ENCODE peak calls at places on chromosomes 2 and 18, in four cellular contexts. X is HepG2, P is K562, L is GM12878. S is an unnamed sample.

GRCh38 chr2:26807788-26808460 is 22.1 kb downstream of the CENPA start:
- DNase-seq in X (no peak), L (no peak), P (no peak), S (no peak)

GRCh38 chr2:238908960-238909951 is 61.4 kb downstream of the TWIST2 start:
- DNase-seq in X (no peak), L (no peak), P (no peak), S (no peak)

GRCh38 chr18:55024568-55024967 is 65.3 kb upstream of the CCDC68 start:
- DNase-seq in X (no peak), L (no peak), P (no peak), S (no peak)

GRCh38 chr2:142286618-142287017 is 155.8 kb upstream of the LRP1B start:
- DNase-seq in P (peak; percentile 3), L (no peak), X (peak; percentile 55), S (peak; percentile 64)

GRCh38 chr2:101305492-101306123 is 2.9 kb downstream of the RNF149 start:
- DNase-seq in X (no peak), L (no peak), P (peak; percentile 53), S (no peak)

GRCh38 chr2:44515416-44515815 is 153.7 kb downstream of the CAMKMT start:
- DNase-seq in X (no peak), L (no peak), P (no peak), S (no peak)

GRCh38 chr2:96636772-96637171 is 1.3 kb downstream of the KANSL3 start:
- DNase-seq in P (peak; percentile 45), L (no peak), X (no peak), S (no peak)

GRCh38 chr2:24317491-24317920 is 42.8 kb downstream of the ITSN2 start:
- DNase-seq in X (peak; percentile 14), P (no peak), L (no peak), S (no peak)

GRCh38 chr2:145431181-145431951 is 911.4 kb upstream of the ZEB2 start:
- DNase-seq in X (peak; percentile 28), P (peak; percentile 5), L (no peak), S (peak; percentile 23)

GRCh38 chr2:183059561-183059960 is 19.0 kb upstream of the DUSP19 start:
- DNase-seq in L (no peak), P (peak; percentile 58), X (no peak), S (no peak)

GRCh38 chr2:39492095-39492590 is 55.1 kb upstream of the MAP4K3 start:
- DNase-seq in P (peak; percentile 58), L (peak; percentile 91), X (peak; percentile 94), S (no peak)

GRCh38 chr2:33204945-33205344 is 258.2 kb downstream of the LTBP1 start:
- DNase-seq in X (no peak), P (no peak), L (no peak), S (no peak)

GRCh38 chr2:204881519-204882111 is 336.3 kb downstream of the PARD3B start:
- DNase-seq in X (no peak), P (peak; percentile 1), L (no peak), S (no peak)

GRCh38 chr2:237694423-237695194 is 67.2 kb downstream of the LRRFIP1 start:
- DNase-seq in P (peak; percentile 10), L (no peak), X (no peak), S (no peak)

GRCh38 chr2:23555944-23556343 is 171.0 kb downstream of the KLHL29 start:
- DNase-seq in P (no peak), X (no peak), L (no peak), S (no peak)

GRCh38 chr18:63741769-63742168 is 33.4 kb upstream of the SERPINB7 start:
- DNase-seq in L (no peak), X (no peak), P (no peak), S (no peak)

DNA sequence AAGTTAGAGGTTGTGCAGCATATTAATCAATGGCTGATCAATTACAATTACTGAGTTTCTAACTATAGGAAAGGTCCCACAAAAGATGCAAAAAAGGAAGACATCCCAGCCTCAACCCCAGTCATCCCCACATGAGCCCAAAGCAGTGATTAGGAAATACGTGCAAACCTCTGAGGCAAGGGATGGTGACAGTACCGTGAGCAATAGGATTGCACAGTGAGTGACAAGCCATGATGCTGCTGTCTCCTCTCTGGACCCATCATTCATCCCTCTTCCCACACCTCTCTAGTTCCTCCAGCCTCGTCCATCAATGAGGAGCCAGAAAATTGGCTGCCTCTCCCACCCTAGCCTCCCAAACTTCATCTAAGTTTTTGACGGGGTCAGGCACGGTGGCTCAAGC is 4.0 kb upstream of the SLC11A1 start:
- DNase-seq in P (no peak), X (no peak), L (no peak), S (no peak)
- TF ChIP-seq SP1 in P (no peak), X (no peak), L (no peak), S (no peak)

DNA sequence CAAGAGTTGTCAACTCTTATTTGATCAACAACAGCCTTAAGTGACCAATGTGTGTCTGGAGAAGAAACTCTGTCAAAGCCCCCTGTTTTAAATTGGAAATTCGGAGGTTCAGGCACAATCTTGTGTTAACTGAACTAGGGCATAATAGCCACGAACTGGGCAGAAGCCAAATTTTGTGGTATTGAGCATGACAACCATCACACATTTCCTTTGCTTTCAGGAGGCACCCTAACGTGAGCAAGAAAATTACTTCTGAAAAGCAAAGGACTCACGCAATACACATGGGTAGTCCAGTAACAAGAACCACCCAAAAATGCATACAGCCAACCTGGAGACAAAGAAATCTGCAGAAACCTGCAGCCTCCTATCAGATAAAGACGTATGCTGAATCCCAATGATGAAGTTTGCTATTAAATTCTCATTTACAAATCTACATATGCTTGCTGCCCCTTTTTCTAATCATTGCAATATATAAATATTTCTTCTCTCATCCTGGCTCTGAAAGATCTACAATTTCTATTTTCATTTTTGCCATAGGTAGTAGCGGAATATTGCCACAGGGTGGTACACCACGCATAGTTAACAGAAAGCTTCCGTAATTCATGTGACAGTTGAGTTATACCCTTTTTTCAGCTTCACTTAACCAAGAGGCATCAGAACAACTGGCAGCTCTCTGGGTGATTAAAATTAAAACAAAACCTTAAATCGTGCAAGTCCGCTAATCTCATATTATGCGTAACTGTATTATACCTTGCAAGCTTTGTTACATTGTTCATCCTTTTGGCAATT is 495.8 kb downstream of the NRXN1 start:
- DNase-seq in P (peak; percentile 1), L (no peak), X (peak; percentile 6), S (peak; percentile 16)
- TF ChIP-seq FOXM1 in P (no peak), L (no peak), X (no peak), S (no peak)

DNA sequence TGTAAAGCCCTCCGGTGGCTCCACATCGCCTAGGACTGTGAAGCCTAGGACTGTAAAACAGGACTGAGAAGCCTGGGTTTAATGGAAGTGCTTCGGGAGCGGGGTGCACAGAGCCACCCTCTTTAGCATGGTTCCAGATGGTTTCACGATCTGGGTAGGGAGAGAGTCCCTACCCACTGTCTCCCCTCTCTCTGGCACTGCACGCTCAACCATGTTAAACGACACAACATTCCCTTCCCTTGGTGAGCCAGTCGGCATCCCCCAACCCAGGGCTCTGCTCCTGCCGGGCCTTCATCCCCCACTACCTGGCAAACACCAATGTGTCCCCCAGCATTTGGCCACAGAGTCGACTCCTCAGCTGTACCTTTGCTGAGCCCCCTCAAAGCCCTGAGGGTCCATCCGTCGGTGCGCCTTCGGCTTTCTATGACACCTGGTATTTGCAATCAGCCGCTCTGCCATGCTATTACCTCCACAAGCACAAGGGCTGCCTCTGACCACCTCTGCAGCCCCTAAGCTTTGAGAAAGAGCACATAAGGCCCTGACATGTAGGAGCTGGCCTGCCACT is 1.1 kb downstream of the COPS9 start:
- DNase-seq in P (no peak), X (no peak), L (no peak), S (no peak)
- TF ChIP-seq SP1 in P (no peak), X (no peak), L (no peak), S (no peak)

GRCh38 chr2:174761837-174762236 is 2.4 kb downstream of the CHRNA1 start:
- DNase-seq in L (no peak), X (no peak), P (no peak), S (no peak)

GRCh38 chr2:174765576-174765975 is 1.3 kb upstream of the CHRNA1 start:
- DNase-seq in L (no peak), X (no peak), P (no peak), S (no peak)

GRCh38 chr2:174762464-174762863 is 1.8 kb downstream of the CHRNA1 start:
- DNase-seq in X (no peak), P (no peak), L (no peak), S (no peak)

GRCh38 chr2:174763793-174764179 is 486 bp downstream of the CHRNA1 start:
- DNase-seq in L (no peak), X (no peak), P (no peak), S (no peak)

GRCh38 chr2:174764281-174765063 is at the start of gene CHRNA1:
- DNase-seq in X (no peak), P (no peak), L (no peak), S (no peak)
- TF ChIP-seq FOXM1 in X (no peak), P (no peak), L (no peak), S (no peak)

GRCh38 chr2:134919360-134920210 is 963 bp downstream of the CCNT2 start:
- DNase-seq in P (no peak), X (no peak), L (no peak), S (peak; percentile 16)

GRCh38 chr2:134926231-134926931 is 7.8 kb downstream of the CCNT2 start:
- DNase-seq in L (no peak), X (peak; percentile 21), P (peak; percentile 9), S (no peak)

GRCh38 chr2:134927195-134927594 is 8.6 kb downstream of the CCNT2 start:
- DNase-seq in X (no peak), P (peak; percentile 24), L (no peak), S (no peak)

DNA sequence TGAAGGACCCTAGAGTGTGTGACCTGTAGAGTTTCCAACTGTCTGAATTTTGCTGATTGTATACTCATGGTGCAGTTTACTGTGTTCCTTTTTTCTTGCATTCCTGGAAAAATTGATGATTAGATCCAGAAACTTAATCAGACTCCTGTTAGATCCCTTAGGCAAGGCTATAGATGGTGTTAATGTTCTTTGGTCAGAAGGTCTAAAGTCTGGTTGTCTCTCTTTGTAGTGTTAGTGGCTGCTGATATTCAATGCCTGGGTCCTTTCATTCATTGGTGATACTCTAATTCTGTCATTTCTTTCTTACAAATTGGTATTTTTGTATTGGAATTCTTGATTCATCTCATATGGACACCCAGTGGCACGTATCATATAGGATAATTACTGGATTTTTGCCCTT is 6.3 kb downstream of the CCNT2 start:
- DNase-seq in P (no peak), X (peak; percentile 9), L (no peak), S (no peak)
- TF ChIP-seq SP1 in P (no peak), X (no peak), L (no peak), S (no peak)

DNA sequence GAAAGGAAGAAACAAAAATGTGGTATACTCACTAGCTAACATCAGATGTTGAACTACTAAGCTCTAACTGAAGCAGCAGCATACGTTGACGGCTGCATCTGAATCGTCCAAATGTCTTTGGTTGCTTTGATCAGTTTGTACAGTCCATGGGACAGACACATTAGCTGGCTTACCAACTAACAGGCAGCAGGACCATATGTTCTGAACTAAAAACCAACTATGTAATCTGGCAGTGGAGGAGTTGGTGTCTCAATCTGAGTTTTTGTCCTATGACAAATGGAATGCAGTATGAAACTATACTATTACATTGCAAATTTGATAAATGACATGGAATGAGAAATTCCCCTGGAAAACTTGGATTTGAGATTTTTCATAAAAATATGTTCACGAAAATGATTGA is 79.5 kb downstream of the EPHA4 start:
- DNase-seq in L (no peak), X (no peak), P (no peak), S (no peak)
- TF ChIP-seq FOXM1 in L (no peak), X (no peak), P (no peak), S (no peak)